ENCODE peak calls at places on chromosome 17, in four cellular contexts. F is heart right ventricle, S is progenitor cell of endocrine pancreas, C is B cell. H is an unnamed sample.

GRCh38 chr17:63942309-63942985 is 10.3 kb upstream of the CD79B start:
- DNase-seq in S (no peak), C (no peak), F (no peak), H (no peak)

GRCh38 chr17:4785311-4786110 is 653 bp downstream of the VMO1 start:
- DNase-seq in C (no peak), F (no peak), S (no peak), H (no peak)

GRCh38 chr17:82085031-82085861 is 12.8 kb downstream of the FASN start:
- DNase-seq in S (no peak), C (no peak), F (no peak), H (no peak)

GRCh38 chr17:45035848-45036247 is 15.6 kb downstream of the DCAKD start:
- DNase-seq in F (no peak), C (peak; percentile 6), S (no peak), H (no peak)

GRCh38 chr17:73513426-73513825 is 130.8 kb downstream of the SDK2 start:
- DNase-seq in F (no peak), C (no peak), S (no peak), H (no peak)

GRCh38 chr17:59366040-59366757 is 34.7 kb downstream of the YPEL2 start:
- DNase-seq in C (no peak), F (no peak), S (no peak), H (no peak)

GRCh38 chr17:18379246-18380146 is 1.9 kb downstream of the EVPLL start:
- DNase-seq in C (no peak), S (no peak), F (no peak), H (no peak)

GRCh38 chr17:73613271-73613941 is 30.8 kb downstream of the SDK2 start:
- DNase-seq in C (no peak), F (no peak), S (no peak), H (no peak)

GRCh38 chr17:43873091-43873490 is 26.1 kb downstream of the CD300LG start:
- DNase-seq in C (no peak), F (no peak), S (no peak), H (no peak)
- TF ChIP-seq CTCF in C (no peak), F (no peak), S (peak; percentile 15), H (no peak)

GRCh38 chr17:50681260-50682200 is 26.2 kb downstream of the ANKRD40 start:
- DNase-seq in S (no peak), C (no peak), F (peak; percentile 59), H (no peak)
- TF ChIP-seq CTCF in S (peak; percentile 42), C (no peak), F (peak; percentile 56), H (no peak)

DNA sequence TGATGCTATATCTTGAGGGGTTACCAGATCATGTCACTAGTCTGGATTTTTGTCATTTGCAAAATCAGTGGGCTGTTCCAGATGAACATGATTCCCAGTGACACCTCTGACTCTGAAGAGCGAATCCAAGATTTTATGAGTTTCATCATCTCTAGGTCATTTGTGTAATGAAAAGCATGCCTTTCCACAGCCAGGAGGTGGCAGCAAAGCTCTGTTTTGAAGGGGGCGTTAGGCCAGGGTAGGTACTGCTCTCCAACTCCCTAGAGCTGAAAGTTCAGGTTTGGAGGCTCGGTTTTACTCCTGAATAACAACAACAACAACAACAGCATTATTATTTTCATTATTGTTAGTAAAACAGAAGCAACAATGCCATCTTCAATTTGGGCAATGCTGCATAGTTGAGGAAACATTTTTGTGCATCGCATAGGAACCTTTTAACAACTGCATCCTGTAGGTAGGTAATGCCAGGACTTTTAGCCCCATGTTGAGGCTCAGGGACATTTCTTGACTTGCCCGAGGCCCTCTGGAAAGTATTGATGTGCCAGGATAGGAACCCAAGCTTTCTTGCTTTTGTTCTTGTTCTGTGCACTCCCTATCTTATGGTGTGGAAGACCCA is 77.0 kb downstream of the MYH13 start:
- DNase-seq in F (peak; percentile 40), C (no peak), S (peak; percentile 58), H (peak; percentile 30)
- TF ChIP-seq CTCF in F (peak; percentile 57), C (peak; percentile 48), S (peak; percentile 83), H (peak; percentile 63)

GRCh38 chr17:65058615-65059014 is 2.1 kb upstream of the GNA13 start:
- DNase-seq in S (no peak), C (no peak), F (no peak), H (no peak)

GRCh38 chr17:65060855-65061254 is 4.3 kb upstream of the GNA13 start:
- DNase-seq in C (no peak), F (no peak), S (no peak), H (no peak)

GRCh38 chr17:65055708-65056638 is 567 bp downstream of the GNA13 start:
- DNase-seq in F (peak; percentile 69), C (peak; percentile 47), S (peak; percentile 40), H (peak; percentile 52)

GRCh38 chr17:65057520-65058075 is 1.1 kb upstream of the GNA13 start:
- DNase-seq in F (peak; percentile 66), C (no peak), S (no peak), H (no peak)

GRCh38 chr17:65058151-65058550 is 1.6 kb upstream of the GNA13 start:
- DNase-seq in C (no peak), F (no peak), S (no peak), H (no peak)
- TF ChIP-seq CTCF in C (no peak), F (no peak), S (no peak), H (no peak)

DNA sequence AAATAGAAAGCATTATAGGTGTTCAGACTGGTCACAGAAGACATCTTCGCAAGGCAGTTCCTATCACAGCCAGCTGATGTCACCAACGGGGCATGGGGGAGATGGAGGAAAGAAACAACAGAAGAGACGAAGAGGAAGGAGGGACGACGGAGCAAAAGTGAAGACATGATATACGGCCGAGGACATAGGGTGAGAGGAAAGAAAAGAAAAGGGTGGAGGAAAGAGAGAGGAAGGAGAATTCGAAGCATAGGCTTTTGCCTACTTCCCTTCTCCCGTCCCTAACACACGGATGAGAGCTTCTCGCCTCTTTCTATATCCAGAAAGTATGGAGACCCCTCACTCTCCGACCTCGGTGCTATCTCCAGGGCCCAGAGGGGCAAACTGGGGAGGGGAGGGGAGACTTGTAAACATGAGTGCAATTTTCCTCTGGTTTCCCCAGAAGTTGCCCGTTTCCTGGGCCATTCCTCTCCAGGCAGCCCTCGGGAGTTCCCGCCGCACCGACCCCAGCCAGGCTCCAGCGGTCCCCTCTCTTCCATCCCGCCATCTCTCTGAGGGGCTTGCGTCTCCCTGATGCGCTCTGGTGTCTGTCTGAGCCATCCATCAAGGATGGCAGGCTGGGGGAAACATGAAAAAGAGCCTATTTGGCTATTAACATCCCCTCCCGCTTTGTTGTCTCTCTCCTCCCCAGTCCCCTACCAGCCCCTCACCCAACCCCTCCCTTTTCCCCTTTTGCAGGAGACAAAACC is 26.0 kb downstream of the COPZ2 start:
- DNase-seq in S (no peak), F (no peak), C (peak; percentile 69), H (no peak)
- TF ChIP-seq CTCF in S (peak; percentile 47), F (no peak), C (peak; percentile 52), H (no peak)

GRCh38 chr17:38735161-38735997 is 5.2 kb downstream of the CISD3 start:
- DNase-seq in C (peak; percentile 92), S (peak; percentile 63), F (peak; percentile 71), H (peak; percentile 78)

GRCh38 chr17:38732376-38733314 is 2.5 kb downstream of the CISD3 start:
- DNase-seq in C (no peak), S (no peak), F (no peak), H (no peak)

GRCh38 chr17:38734235-38734633 is 4.1 kb downstream of the CISD3 start:
- DNase-seq in S (no peak), F (no peak), C (no peak), H (no peak)

GRCh38 chr17:38731526-38732294 is 1.6 kb downstream of the CISD3 start:
- DNase-seq in S (no peak), F (no peak), C (no peak), H (no peak)

DNA sequence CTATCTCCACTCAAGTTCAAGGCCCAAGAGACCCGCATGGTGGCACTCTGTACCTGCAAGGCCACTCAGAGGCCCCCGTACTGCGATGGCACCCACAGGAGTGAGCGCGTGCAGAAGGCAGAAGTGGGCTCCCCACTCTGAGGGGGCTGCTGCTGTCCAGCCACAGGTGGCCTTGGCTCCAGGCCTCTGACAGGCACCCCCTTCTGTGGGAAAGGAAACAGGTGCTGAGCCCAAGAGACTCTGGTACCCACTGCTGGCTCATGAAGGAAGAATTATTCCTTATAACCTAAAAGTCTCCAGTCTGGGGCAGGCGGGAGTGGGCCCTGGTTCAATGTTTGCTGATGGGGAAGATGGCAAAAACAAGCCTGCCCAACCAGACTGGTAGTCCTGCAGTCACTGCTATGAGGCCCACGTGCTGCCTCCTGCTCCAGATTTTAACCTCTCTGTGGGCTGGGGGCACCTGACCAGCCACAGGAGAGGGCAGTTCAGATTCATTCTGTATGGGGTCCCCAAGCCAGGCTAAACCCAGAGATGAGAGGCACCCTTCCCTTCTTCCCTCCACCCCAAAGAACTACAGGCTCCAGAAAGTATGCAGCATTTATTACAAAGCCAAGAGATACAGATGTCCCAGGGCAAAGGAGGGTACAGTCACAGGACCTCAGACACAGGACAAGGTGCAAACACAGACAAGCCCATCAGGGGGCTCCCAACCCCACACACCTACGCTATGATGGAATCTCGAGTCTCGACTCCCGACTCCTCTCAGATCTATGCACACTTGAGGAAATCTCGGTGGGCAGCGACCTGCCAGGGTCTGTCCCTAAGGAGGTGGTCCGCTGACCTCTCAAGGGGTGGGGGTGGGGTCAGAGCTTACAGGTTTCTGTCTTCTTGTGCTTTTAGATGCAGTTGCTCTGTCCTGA is 3.4 kb downstream of the CISD3 start:
- DNase-seq in S (no peak), F (no peak), C (no peak), H (no peak)
- TF ChIP-seq CTCF in S (peak; percentile 34), F (no peak), C (peak; percentile 15), H (no peak)

DNA sequence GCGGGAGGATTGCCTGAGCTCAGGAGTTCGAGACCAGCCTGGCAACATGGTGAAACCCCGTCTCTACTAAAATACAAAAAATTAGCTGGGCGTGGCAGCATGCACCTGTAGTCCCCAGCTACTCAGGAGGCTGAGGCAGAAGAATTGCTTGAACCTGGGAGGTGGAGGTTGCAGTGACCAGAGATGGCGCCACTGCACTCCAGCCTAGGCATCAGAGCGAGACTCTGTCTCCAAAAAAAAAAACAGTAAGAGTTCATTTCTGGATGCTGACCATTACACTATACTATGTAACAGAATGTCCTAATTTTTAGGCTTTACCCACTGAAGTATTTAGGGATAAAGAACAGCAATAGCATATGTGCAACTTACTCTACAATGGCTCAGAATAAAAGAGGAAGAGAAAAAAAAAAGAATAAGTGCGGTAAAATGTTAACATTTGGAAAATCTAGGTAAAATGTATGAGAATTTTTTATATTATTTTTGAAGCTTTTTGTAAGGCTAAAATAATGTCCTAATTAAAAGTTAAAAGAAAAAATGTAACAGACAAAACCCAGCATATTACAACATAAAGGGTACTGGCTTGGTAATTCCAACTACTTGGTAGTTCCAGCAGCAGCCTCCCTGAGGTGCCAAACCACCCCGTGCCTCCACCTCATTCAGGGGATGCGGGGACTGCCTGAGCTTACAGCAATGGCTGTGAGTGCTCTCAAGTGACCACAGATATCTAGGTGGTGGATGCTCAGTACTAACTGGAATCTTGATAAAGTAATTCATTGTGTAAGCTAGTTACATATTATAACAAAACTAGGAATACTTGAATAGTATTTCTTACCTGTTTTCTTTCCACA is 10.9 kb downstream of the COPS3 start:
- DNase-seq in C (no peak), F (no peak), S (no peak), H (no peak)
- TF ChIP-seq CTCF in C (peak; percentile 39), F (peak; percentile 7), S (peak; percentile 46), H (peak; percentile 37)

DNA sequence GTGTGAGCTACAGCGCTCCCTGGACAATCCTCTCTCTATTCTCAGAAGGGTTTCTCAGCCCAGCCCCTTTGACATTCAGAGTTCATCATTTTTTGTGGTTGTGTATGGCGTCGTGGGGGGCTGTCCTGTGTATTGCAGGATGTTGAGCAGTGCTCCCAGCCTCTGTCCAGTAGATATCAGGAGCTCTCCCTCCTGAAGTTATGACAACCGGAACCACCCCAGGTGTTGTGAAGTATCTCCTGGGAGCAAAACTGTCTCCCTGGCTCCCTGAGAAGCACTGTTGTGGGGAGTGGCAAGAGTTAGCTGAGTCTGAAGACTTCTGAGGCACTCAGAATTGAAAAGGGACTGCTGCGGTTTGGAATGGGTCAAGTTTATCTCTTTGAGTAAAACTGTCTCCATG is 56.0 kb upstream of the MGAT5B start:
- DNase-seq in F (no peak), C (no peak), S (no peak), H (no peak)
- TF ChIP-seq CTCF in F (no peak), C (no peak), S (no peak), H (no peak)

H was measured in natural killer cell.